ENCODE peak calls at places on chromosomes 16 and 17, in six cellular contexts. One of them, this sample, is unnamed.

GRCh38 chr16:79418588-79418987 is 181.9 kb downstream of the MAF start:
- DNase-seq in nephron progenitor cell: no peak
- DNase-seq in Karpas-422: no peak
- DNase-seq in posterior cingulate gyrus: no peak
- DNase-seq in stimulated activated CD8-positive, alpha-beta memory T cell treated with anti-CD3 and anti-CD28 coated beads, Interleukin-15, amount 100 ng/mL, for 1 hour: no peak
- DNase-seq in AG04449: no peak
- DNase-seq in this sample: no peak

GRCh38 chr16:9372934-9373890 is 281.8 kb downstream of the HAPSTR1 start:
- DNase-seq in posterior cingulate gyrus: peak; percentile 18
- DNase-seq in AG04449: no peak
- DNase-seq in stimulated activated CD8-positive, alpha-beta memory T cell treated with anti-CD3 and anti-CD28 coated beads, Interleukin-15, amount 100 ng/mL, for 1 hour: no peak
- DNase-seq in nephron progenitor cell: no peak
- DNase-seq in Karpas-422: peak; percentile 55
- DNase-seq in this sample: no peak

GRCh38 chr17:5422505-5422904 is 2.5 kb downstream of the RPAIN start:
- DNase-seq in posterior cingulate gyrus: no peak
- DNase-seq in Karpas-422: no peak
- DNase-seq in nephron progenitor cell: no peak
- DNase-seq in AG04449: peak; percentile 45
- DNase-seq in stimulated activated CD8-positive, alpha-beta memory T cell treated with anti-CD3 and anti-CD28 coated beads, Interleukin-15, amount 100 ng/mL, for 1 hour: no peak
- DNase-seq in this sample: no peak

GRCh38 chr17:39939588-39940419 is 12.3 kb downstream of the LRRC3C start:
- DNase-seq in posterior cingulate gyrus: no peak
- DNase-seq in AG04449: peak; percentile 57
- DNase-seq in nephron progenitor cell: no peak
- DNase-seq in stimulated activated CD8-positive, alpha-beta memory T cell treated with anti-CD3 and anti-CD28 coated beads, Interleukin-15, amount 100 ng/mL, for 1 hour: no peak
- DNase-seq in Karpas-422: peak; percentile 80
- DNase-seq in this sample: no peak

GRCh38 chr17:37399404-37399803 is 7.2 kb downstream of the ACACA start:
- DNase-seq in posterior cingulate gyrus: no peak
- DNase-seq in AG04449: no peak
- DNase-seq in stimulated activated CD8-positive, alpha-beta memory T cell treated with anti-CD3 and anti-CD28 coated beads, Interleukin-15, amount 100 ng/mL, for 1 hour: no peak
- DNase-seq in nephron progenitor cell: no peak
- DNase-seq in Karpas-422: no peak
- DNase-seq in this sample: no peak

GRCh38 chr17:65205655-65206054 is 68.5 kb downstream of the RGS9 start:
- DNase-seq in Karpas-422: no peak
- DNase-seq in posterior cingulate gyrus: no peak
- DNase-seq in stimulated activated CD8-positive, alpha-beta memory T cell treated with anti-CD3 and anti-CD28 coated beads, Interleukin-15, amount 100 ng/mL, for 1 hour: no peak
- DNase-seq in AG04449: no peak
- DNase-seq in nephron progenitor cell: no peak
- DNase-seq in this sample: no peak

GRCh38 chr16:54331241-54332002 is 44.8 kb upstream of the IRX3 start:
- DNase-seq in posterior cingulate gyrus: no peak
- DNase-seq in AG04449: no peak
- DNase-seq in Karpas-422: no peak
- DNase-seq in stimulated activated CD8-positive, alpha-beta memory T cell treated with anti-CD3 and anti-CD28 coated beads, Interleukin-15, amount 100 ng/mL, for 1 hour: no peak
- DNase-seq in nephron progenitor cell: no peak
- DNase-seq in this sample: no peak

GRCh38 chr17:62692159-62692651 is 64.7 kb downstream of the MRC2 start:
- DNase-seq in posterior cingulate gyrus: no peak
- DNase-seq in Karpas-422: peak; percentile 86
- DNase-seq in stimulated activated CD8-positive, alpha-beta memory T cell treated with anti-CD3 and anti-CD28 coated beads, Interleukin-15, amount 100 ng/mL, for 1 hour: no peak
- DNase-seq in nephron progenitor cell: no peak
- DNase-seq in AG04449: no peak
- DNase-seq in this sample: no peak

GRCh38 chr16:22098538-22099255 is 6.4 kb downstream of the VWA3A start:
- DNase-seq in nephron progenitor cell: peak; percentile 23
- DNase-seq in AG04449: no peak
- DNase-seq in stimulated activated CD8-positive, alpha-beta memory T cell treated with anti-CD3 and anti-CD28 coated beads, Interleukin-15, amount 100 ng/mL, for 1 hour: no peak
- DNase-seq in posterior cingulate gyrus: no peak
- DNase-seq in Karpas-422: peak; percentile 83
- DNase-seq in this sample: peak; percentile 37

GRCh38 chr16:12172343-12172742 is 195.8 kb downstream of the SNX29 start:
- DNase-seq in AG04449: no peak
- DNase-seq in posterior cingulate gyrus: no peak
- DNase-seq in Karpas-422: no peak
- DNase-seq in stimulated activated CD8-positive, alpha-beta memory T cell treated with anti-CD3 and anti-CD28 coated beads, Interleukin-15, amount 100 ng/mL, for 1 hour: no peak
- DNase-seq in nephron progenitor cell: no peak
- DNase-seq in this sample: no peak

GRCh38 chr17:70661342-70662222 is 492.2 kb downstream of the KCNJ2 start:
- DNase-seq in stimulated activated CD8-positive, alpha-beta memory T cell treated with anti-CD3 and anti-CD28 coated beads, Interleukin-15, amount 100 ng/mL, for 1 hour: no peak
- DNase-seq in AG04449: no peak
- DNase-seq in Karpas-422: no peak
- DNase-seq in nephron progenitor cell: no peak
- DNase-seq in posterior cingulate gyrus: no peak
- DNase-seq in this sample: no peak

GRCh38 chr17:72123496-72123963 is 2.7 kb downstream of the SOX9 start:
- DNase-seq in posterior cingulate gyrus: no peak
- DNase-seq in nephron progenitor cell: no peak
- DNase-seq in stimulated activated CD8-positive, alpha-beta memory T cell treated with anti-CD3 and anti-CD28 coated beads, Interleukin-15, amount 100 ng/mL, for 1 hour: no peak
- DNase-seq in Karpas-422: no peak
- DNase-seq in AG04449: no peak
- DNase-seq in this sample: no peak

GRCh38 chr16:57577214-57577613 is 34.8 kb downstream of the ADGRG5 start:
- DNase-seq in AG04449: no peak
- DNase-seq in posterior cingulate gyrus: no peak
- DNase-seq in Karpas-422: no peak
- DNase-seq in stimulated activated CD8-positive, alpha-beta memory T cell treated with anti-CD3 and anti-CD28 coated beads, Interleukin-15, amount 100 ng/mL, for 1 hour: no peak
- DNase-seq in nephron progenitor cell: no peak
- DNase-seq in this sample: no peak

GRCh38 chr16:4947722-4948503 is 10.2 kb upstream of the SEC14L5 start:
- DNase-seq in posterior cingulate gyrus: no peak
- DNase-seq in nephron progenitor cell: no peak
- DNase-seq in stimulated activated CD8-positive, alpha-beta memory T cell treated with anti-CD3 and anti-CD28 coated beads, Interleukin-15, amount 100 ng/mL, for 1 hour: no peak
- DNase-seq in Karpas-422: no peak
- DNase-seq in AG04449: no peak
- DNase-seq in this sample: no peak

GRCh38 chr17:77905766-77906165 is 52.7 kb upstream of the TNRC6C start:
- DNase-seq in nephron progenitor cell: no peak
- DNase-seq in stimulated activated CD8-positive, alpha-beta memory T cell treated with anti-CD3 and anti-CD28 coated beads, Interleukin-15, amount 100 ng/mL, for 1 hour: no peak
- DNase-seq in Karpas-422: no peak
- DNase-seq in AG04449: no peak
- DNase-seq in posterior cingulate gyrus: no peak
- DNase-seq in this sample: no peak

GRCh38 chr16:80947708-80948615 is 58.7 kb downstream of the CMC2 start:
- DNase-seq in AG04449: no peak
- DNase-seq in stimulated activated CD8-positive, alpha-beta memory T cell treated with anti-CD3 and anti-CD28 coated beads, Interleukin-15, amount 100 ng/mL, for 1 hour: no peak
- DNase-seq in Karpas-422: no peak
- DNase-seq in nephron progenitor cell: no peak
- DNase-seq in posterior cingulate gyrus: no peak
- DNase-seq in this sample: no peak

GRCh38 chr17:76384987-76385891 is 830 bp downstream of the SPHK1 start:
- DNase-seq in nephron progenitor cell: peak; percentile 36
- DNase-seq in stimulated activated CD8-positive, alpha-beta memory T cell treated with anti-CD3 and anti-CD28 coated beads, Interleukin-15, amount 100 ng/mL, for 1 hour: peak; percentile 7
- DNase-seq in posterior cingulate gyrus: no peak
- DNase-seq in AG04449: no peak
- DNase-seq in Karpas-422: no peak
- DNase-seq in this sample: no peak

GRCh38 chr17:76204277-76204676 is 36.0 kb downstream of the RNF157 start:
- DNase-seq in AG04449: peak; percentile 21
- DNase-seq in posterior cingulate gyrus: no peak
- DNase-seq in stimulated activated CD8-positive, alpha-beta memory T cell treated with anti-CD3 and anti-CD28 coated beads, Interleukin-15, amount 100 ng/mL, for 1 hour: no peak
- DNase-seq in nephron progenitor cell: no peak
- DNase-seq in Karpas-422: no peak
- DNase-seq in this sample: no peak

GRCh38 chr17:35743911-35744328 is 9.1 kb downstream of the GAS2L2 start:
- DNase-seq in stimulated activated CD8-positive, alpha-beta memory T cell treated with anti-CD3 and anti-CD28 coated beads, Interleukin-15, amount 100 ng/mL, for 1 hour: no peak
- DNase-seq in posterior cingulate gyrus: no peak
- DNase-seq in nephron progenitor cell: peak; percentile 80
- DNase-seq in AG04449: no peak
- DNase-seq in Karpas-422: peak; percentile 78
- DNase-seq in this sample: no peak

GRCh38 chr17:5582177-5582885 is 2.0 kb downstream of the NLRP1 start:
- DNase-seq in AG04449: no peak
- DNase-seq in nephron progenitor cell: no peak
- DNase-seq in posterior cingulate gyrus: no peak
- DNase-seq in stimulated activated CD8-positive, alpha-beta memory T cell treated with anti-CD3 and anti-CD28 coated beads, Interleukin-15, amount 100 ng/mL, for 1 hour: no peak
- DNase-seq in Karpas-422: no peak
- DNase-seq in this sample: no peak

GRCh38 chr16:49644143-49644460 is 211.8 kb downstream of the ZNF423 start:
- DNase-seq in AG04449: no peak
- DNase-seq in stimulated activated CD8-positive, alpha-beta memory T cell treated with anti-CD3 and anti-CD28 coated beads, Interleukin-15, amount 100 ng/mL, for 1 hour: no peak
- DNase-seq in posterior cingulate gyrus: no peak
- DNase-seq in nephron progenitor cell: no peak
- DNase-seq in Karpas-422: no peak
- DNase-seq in this sample: no peak

GRCh38 chr16:7400117-7400890 is 67.7 kb downstream of the RBFOX1 start:
- DNase-seq in nephron progenitor cell: no peak
- DNase-seq in posterior cingulate gyrus: no peak
- DNase-seq in stimulated activated CD8-positive, alpha-beta memory T cell treated with anti-CD3 and anti-CD28 coated beads, Interleukin-15, amount 100 ng/mL, for 1 hour: no peak
- DNase-seq in Karpas-422: no peak
- DNase-seq in AG04449: no peak
- DNase-seq in this sample: no peak

GRCh38 chr17:17108681-17109049 is 66.4 kb downstream of the MPRIP start:
- DNase-seq in stimulated activated CD8-positive, alpha-beta memory T cell treated with anti-CD3 and anti-CD28 coated beads, Interleukin-15, amount 100 ng/mL, for 1 hour: no peak
- DNase-seq in posterior cingulate gyrus: peak; percentile 53
- DNase-seq in nephron progenitor cell: no peak
- DNase-seq in AG04449: no peak
- DNase-seq in Karpas-422: no peak
- DNase-seq in this sample: no peak

GRCh38 chr16:88697831-88698693 is 8.1 kb downstream of the RNF166 start:
- DNase-seq in AG04449: no peak
- DNase-seq in nephron progenitor cell: no peak
- DNase-seq in Karpas-422: no peak
- DNase-seq in stimulated activated CD8-positive, alpha-beta memory T cell treated with anti-CD3 and anti-CD28 coated beads, Interleukin-15, amount 100 ng/mL, for 1 hour: no peak
- DNase-seq in posterior cingulate gyrus: no peak
- DNase-seq in this sample: no peak

GRCh38 chr17:48997103-48997826 is at the start of gene IGF2BP1:
- DNase-seq in nephron progenitor cell: peak; percentile 75
- DNase-seq in AG04449: no peak
- DNase-seq in posterior cingulate gyrus: no peak
- DNase-seq in stimulated activated CD8-positive, alpha-beta memory T cell treated with anti-CD3 and anti-CD28 coated beads, Interleukin-15, amount 100 ng/mL, for 1 hour: no peak
- DNase-seq in Karpas-422: no peak
- DNase-seq in this sample: no peak

GRCh38 chr17:19703106-19703775 is 13.1 kb downstream of the SLC47A2 start:
- DNase-seq in stimulated activated CD8-positive, alpha-beta memory T cell treated with anti-CD3 and anti-CD28 coated beads, Interleukin-15, amount 100 ng/mL, for 1 hour: no peak
- DNase-seq in AG04449: no peak
- DNase-seq in nephron progenitor cell: peak; percentile 45
- DNase-seq in Karpas-422: no peak
- DNase-seq in posterior cingulate gyrus: no peak
- DNase-seq in this sample: no peak

GRCh38 chr16:66270333-66270927 is 96.1 kb upstream of the CDH5 start:
- DNase-seq in Karpas-422: peak; percentile 69
- DNase-seq in posterior cingulate gyrus: peak; percentile 58
- DNase-seq in AG04449: no peak
- DNase-seq in stimulated activated CD8-positive, alpha-beta memory T cell treated with anti-CD3 and anti-CD28 coated beads, Interleukin-15, amount 100 ng/mL, for 1 hour: peak; percentile 20
- DNase-seq in nephron progenitor cell: peak; percentile 92
- DNase-seq in this sample: peak; percentile 68

GRCh38 chr17:48202945-48203344 is 95.4 kb downstream of the SNX11 start:
- DNase-seq in Karpas-422: peak; percentile 16
- DNase-seq in posterior cingulate gyrus: no peak
- DNase-seq in stimulated activated CD8-positive, alpha-beta memory T cell treated with anti-CD3 and anti-CD28 coated beads, Interleukin-15, amount 100 ng/mL, for 1 hour: no peak
- DNase-seq in nephron progenitor cell: no peak
- DNase-seq in AG04449: no peak
- DNase-seq in this sample: no peak

GRCh38 chr17:80035937-80036714 is at the start of gene CCDC40:
- DNase-seq in nephron progenitor cell: peak; percentile 83
- DNase-seq in stimulated activated CD8-positive, alpha-beta memory T cell treated with anti-CD3 and anti-CD28 coated beads, Interleukin-15, amount 100 ng/mL, for 1 hour: peak; percentile 49
- DNase-seq in posterior cingulate gyrus: peak; percentile 64
- DNase-seq in AG04449: no peak
- DNase-seq in Karpas-422: no peak
- DNase-seq in this sample: peak; percentile 70

GRCh38 chr17:82350182-82351030 is 8.6 kb upstream of the TEX19 start:
- DNase-seq in posterior cingulate gyrus: no peak
- DNase-seq in Karpas-422: peak; percentile 81
- DNase-seq in AG04449: no peak
- DNase-seq in nephron progenitor cell: no peak
- DNase-seq in stimulated activated CD8-positive, alpha-beta memory T cell treated with anti-CD3 and anti-CD28 coated beads, Interleukin-15, amount 100 ng/mL, for 1 hour: no peak
- DNase-seq in this sample: no peak

GRCh38 chr16:12559714-12560113 is 244.0 kb downstream of the CPPED1 start:
- DNase-seq in nephron progenitor cell: no peak
- DNase-seq in AG04449: no peak
- DNase-seq in Karpas-422: no peak
- DNase-seq in stimulated activated CD8-positive, alpha-beta memory T cell treated with anti-CD3 and anti-CD28 coated beads, Interleukin-15, amount 100 ng/mL, for 1 hour: no peak
- DNase-seq in posterior cingulate gyrus: no peak
- DNase-seq in this sample: no peak

GRCh38 chr17:69936996-69937395 is 138.0 kb upstream of the KCNJ16 start:
- DNase-seq in stimulated activated CD8-positive, alpha-beta memory T cell treated with anti-CD3 and anti-CD28 coated beads, Interleukin-15, amount 100 ng/mL, for 1 hour: no peak
- DNase-seq in nephron progenitor cell: no peak
- DNase-seq in Karpas-422: no peak
- DNase-seq in posterior cingulate gyrus: no peak
- DNase-seq in AG04449: no peak
- DNase-seq in this sample: no peak

GRCh38 chr17:64032081-64032480 is 11.6 kb upstream of the ICAM2 start:
- DNase-seq in posterior cingulate gyrus: no peak
- DNase-seq in stimulated activated CD8-positive, alpha-beta memory T cell treated with anti-CD3 and anti-CD28 coated beads, Interleukin-15, amount 100 ng/mL, for 1 hour: no peak
- DNase-seq in nephron progenitor cell: no peak
- DNase-seq in Karpas-422: no peak
- DNase-seq in AG04449: no peak
- DNase-seq in this sample: no peak

GRCh38 chr16:15854906-15855703 is 1.7 kb downstream of the MYH11 start:
- DNase-seq in nephron progenitor cell: no peak
- DNase-seq in posterior cingulate gyrus: no peak
- DNase-seq in AG04449: no peak
- DNase-seq in stimulated activated CD8-positive, alpha-beta memory T cell treated with anti-CD3 and anti-CD28 coated beads, Interleukin-15, amount 100 ng/mL, for 1 hour: no peak
- DNase-seq in Karpas-422: no peak
- DNase-seq in this sample: no peak